ENCODE peak calls at places on chromosomes 16 and 17, in eight cellular contexts. I is GM23338, U is testis, H is occipital lobe, B is psoas muscle, K is neural progenitor cell, P is lower leg skin, D is T-helper 1 cell. T is an unnamed sample.

GRCh38 chr16:23801387-23801786 is 34.4 kb upstream of the PRKCB start:
- DNase-seq in I (peak), U (peak), H (peak), B (peak), K (peak), P (peak), D (peak), T (peak)

GRCh38 chr16:11848842-11849241 is 2.5 kb downstream of the RSL1D1 start:
- DNase-seq in I (no peak), U (no peak), H (no peak), B (no peak), K (no peak), P (no peak), D (no peak), T (no peak)

GRCh38 chr16:17273142-17273561 is 197.6 kb downstream of the XYLT1 start:
- DNase-seq in I (no peak), U (no peak), H (no peak), B (no peak), K (no peak), P (no peak), D (no peak), T (peak)

GRCh38 chr17:75691371-75692290 is 24.5 kb downstream of the SAP30BP start:
- DNase-seq in I (no peak), U (no peak), H (peak), B (no peak), K (peak), P (no peak), D (no peak), T (no peak)

GRCh38 chr16:79801550-79802090 is 201.1 kb upstream of the MAF start:
- DNase-seq in I (no peak), U (no peak), H (no peak), B (no peak), K (no peak), P (no peak), D (no peak), T (no peak)

GRCh38 chr16:28974007-28974436 is 556 bp upstream of the SPNS1 start:
- DNase-seq in I (peak), U (peak), H (peak), B (peak), K (peak), P (no peak), D (no peak), T (peak)

GRCh38 chr16:68737046-68737729 is at the start of gene CDH1:
- DNase-seq in I (peak), U (peak), H (no peak), B (no peak), K (peak), P (peak), D (no peak), T (no peak)

GRCh38 chr16:77738706-77739105 is 16.4 kb downstream of the NUDT7 start:
- DNase-seq in I (no peak), U (no peak), H (no peak), B (no peak), K (no peak), P (no peak), D (no peak), T (no peak)

GRCh38 chr17:73334771-73335513 is 23.1 kb upstream of the CDC42EP4 start:
- DNase-seq in I (no peak), U (no peak), H (no peak), B (no peak), K (no peak), P (no peak), D (no peak), T (no peak)

GRCh38 chr16:12340151-12340733 is 363.7 kb downstream of the SNX29 start:
- DNase-seq in I (peak), U (peak), H (no peak), B (no peak), K (peak), P (no peak), D (no peak), T (no peak)

T was measured in foreskin melanocyte.